ENCODE peak calls at places on chromosomes 6 and 20, in four cellular contexts. A, J, R and Y are unnamed samples.

GRCh38 chr6:157554747-157555146 is 173.8 kb downstream of the ZDHHC14 start:
- DNase-seq in A (no peak), J (no peak), R (no peak), Y (no peak)

GRCh38 chr6:107538856-107539387 is 49.0 kb downstream of the SOBP start:
- DNase-seq in A (no peak), J (no peak), R (no peak), Y (no peak)

GRCh38 chr6:41366150-41366549 is 30.7 kb downstream of the NCR2 start:
- DNase-seq in A (no peak), J (no peak), R (no peak), Y (no peak)

GRCh38 chr6:6741264-6741663 is 152.7 kb downstream of the LY86 start:
- DNase-seq in A (no peak), J (no peak), R (no peak), Y (no peak)

GRCh38 chr6:57294829-57295228 is 22.6 kb upstream of the PRIM2 start:
- DNase-seq in A (no peak), J (no peak), R (no peak), Y (no peak)

GRCh38 chr6:85749236-85749635 is 106.5 kb upstream of the SYNCRIP start:
- DNase-seq in A (no peak), J (no peak), R (no peak), Y (no peak)

GRCh38 chr6:31541059-31541657 is 645 bp downstream of the DDX39B start:
- DNase-seq in A (no peak), J (no peak), R (peak; percentile 61), Y (no peak)

GRCh38 chr6:45608252-45608911 is 230.6 kb upstream of the SUPT3H start:
- DNase-seq in A (no peak), J (no peak), R (no peak), Y (no peak)

GRCh38 chr6:158631678-158632537 is 12.6 kb downstream of the DYNLT1 start:
- DNase-seq in A (peak; percentile 96), J (no peak), R (no peak), Y (no peak)

GRCh38 chr6:69673298-69673697 is 123.5 kb downstream of the LMBRD1 start:
- DNase-seq in A (no peak), J (no peak), R (no peak), Y (no peak)

GRCh38 chr6:115898246-115898645 is 162.4 kb downstream of the FRK start:
- DNase-seq in A (no peak), J (no peak), R (no peak), Y (no peak)

GRCh38 chr6:112302154-112302553 is 45.0 kb upstream of the RFPL4B start:
- DNase-seq in A (no peak), J (no peak), R (no peak), Y (no peak)

GRCh38 chr6:105322499-105323231 is 80.2 kb downstream of the PREP start:
- DNase-seq in A (no peak), J (no peak), R (no peak), Y (no peak)

GRCh38 chr20:49801882-49802281 is 10.7 kb upstream of the SLC9A8 start:
- DNase-seq in A (no peak), J (no peak), R (no peak), Y (no peak)

GRCh38 chr6:68778356-68779020 is 143.4 kb downstream of the ADGRB3 start:
- DNase-seq in A (peak; percentile 38), J (no peak), R (no peak), Y (no peak)

GRCh38 chr6:47440722-47441121 is 36.9 kb upstream of the CD2AP start:
- DNase-seq in A (no peak), J (no peak), R (no peak), Y (no peak)

GRCh38 chr6:149840345-149841075 is 23.6 kb downstream of the LRP11 start:
- DNase-seq in A (peak; percentile 60), J (peak; percentile 15), R (peak; percentile 59), Y (peak; percentile 96)

GRCh38 chr20:37256286-37256685 is 5.3 kb downstream of the GHRH start:
- DNase-seq in A (no peak), J (no peak), R (no peak), Y (no peak)

GRCh38 chr6:160810238-160810637 is 108.2 kb downstream of the PLG start:
- DNase-seq in A (no peak), J (no peak), R (no peak), Y (no peak)